ENCODE peak calls at places on chromosome 17, in seven cellular contexts. I, N, D, Y, E, K and J are unnamed samples.

GRCh38 chr17:66268247-66268927 is 34.0 kb upstream of the PRKCA start:
- DNase-seq in I (no peak), Y (peak), E (no peak), K (no peak), N (no peak), D (no peak), J (no peak)

GRCh38 chr17:15963670-15964110 is 18.8 kb downstream of the ADORA2B start:
- DNase-seq in K (no peak), D (no peak), E (no peak), I (no peak), N (no peak), Y (no peak), J (no peak)

GRCh38 chr17:76922084-76922483 is 53.9 kb downstream of the MGAT5B start:
- DNase-seq in K (no peak), Y (no peak), N (no peak), E (no peak), I (no peak), D (no peak), J (no peak)

GRCh38 chr17:2796164-2797140 is at the start of gene RAP1GAP2:
- DNase-seq in I (peak), Y (no peak), D (no peak), E (peak), N (peak), K (no peak), J (no peak)

GRCh38 chr17:21043296-21044232 is 753 bp upstream of the USP22 start:
- DNase-seq in I (peak), E (peak), Y (peak), N (peak), K (peak), D (peak), J (peak)

GRCh38 chr17:64326420-64327054 is 63.5 kb upstream of the TEX2 start:
- DNase-seq in N (peak), D (peak), Y (peak), I (no peak), K (no peak), E (peak), J (no peak)

GRCh38 chr17:48925991-48926342 is 17.8 kb downstream of the UBE2Z start:
- DNase-seq in N (no peak), D (no peak), I (no peak), K (no peak), E (no peak), Y (no peak), J (no peak)

GRCh38 chr17:79836952-79837887 is 2.0 kb downstream of the CBX4 start:
- DNase-seq in K (peak), E (peak), D (peak), I (peak), Y (peak), N (peak), J (no peak)

GRCh38 chr17:16915752-16916556 is 56.0 kb downstream of the TNFRSF13B start:
- DNase-seq in K (no peak), D (no peak), I (peak), N (peak), E (peak), Y (peak), J (no peak)

GRCh38 chr17:28727727-28728363 is 743 bp upstream of the NEK8 start:
- DNase-seq in I (peak), N (no peak), Y (no peak), E (no peak), D (peak), K (no peak), J (no peak)

GRCh38 chr17:21376835-21377690 is 906 bp downstream of the KCNJ12 start:
- DNase-seq in N (no peak), D (no peak), K (no peak), E (peak), I (peak), Y (peak), J (no peak)

GRCh38 chr17:47698749-47699535 is 5.0 kb downstream of the TBKBP1 start:
- DNase-seq in K (no peak), N (peak), Y (peak), I (peak), D (peak), E (peak), J (no peak)

GRCh38 chr17:17496189-17497064 is at the start of gene RASD1:
- DNase-seq in E (peak), D (peak), N (peak), Y (peak), K (peak), I (peak), J (no peak)

GRCh38 chr17:49260922-49261291 is 30.3 kb upstream of the PHOSPHO1 start:
- DNase-seq in I (no peak), N (no peak), Y (no peak), K (no peak), D (no peak), E (peak), J (no peak)

GRCh38 chr17:80356231-80356856 is 58.6 kb upstream of the ENDOV start:
- DNase-seq in D (no peak), I (no peak), K (no peak), N (no peak), Y (no peak), E (peak), J (no peak)

GRCh38 chr17:10357768-10358167 is 15.0 kb downstream of the MYH13 start:
- DNase-seq in N (no peak), K (no peak), I (peak), D (no peak), Y (no peak), E (no peak), J (no peak)

GRCh38 chr17:39239640-39240314 is 14.0 kb upstream of the STAC2 start:
- DNase-seq in N (no peak), I (peak), D (no peak), E (peak), Y (no peak), K (no peak), J (no peak)

GRCh38 chr17:34318474-34318873 is 761 bp upstream of the CCL8 start:
- DNase-seq in E (no peak), Y (no peak), K (no peak), I (peak), D (no peak), N (no peak), J (no peak)

GRCh38 chr17:79840204-79840988 is 1.2 kb upstream of the CBX4 start:
- DNase-seq in I (peak), N (peak), Y (peak), E (peak), D (peak), K (no peak), J (no peak)

GRCh38 chr17:32276217-32276616 is 10.6 kb downstream of the RHBDL3 start:
- DNase-seq in K (no peak), I (peak), Y (no peak), D (no peak), E (no peak), N (no peak), J (no peak)

GRCh38 chr17:58671969-58672368 is 19.9 kb downstream of the TEX14 start:
- DNase-seq in K (no peak), Y (no peak), I (peak), N (no peak), E (no peak), D (no peak), J (no peak)

GRCh38 chr17:82524540-82524939 is 5.0 kb downstream of the FOXK2 start:
- DNase-seq in D (no peak), K (no peak), Y (no peak), N (no peak), E (no peak), I (no peak), J (no peak)

GRCh38 chr17:35750526-35751395 is 2.3 kb downstream of the GAS2L2 start:
- DNase-seq in Y (no peak), E (no peak), D (no peak), N (no peak), K (no peak), I (no peak), J (no peak)

GRCh38 chr17:49456172-49456965 is 38.7 kb upstream of the NGFR start:
- DNase-seq in D (no peak), E (no peak), I (no peak), Y (peak), N (no peak), K (peak), J (peak)

GRCh38 chr17:4436846-4437245 is 3.1 kb downstream of the SPNS3 start:
- DNase-seq in E (no peak), N (no peak), I (no peak), Y (no peak), K (no peak), D (no peak), J (no peak)

GRCh38 chr17:73829676-73830280 is 185.5 kb upstream of the SDK2 start:
- DNase-seq in N (no peak), D (no peak), K (no peak), E (no peak), I (no peak), Y (no peak), J (no peak)

GRCh38 chr17:61402073-61402541 is 2.5 kb downstream of the TBX2 start:
- DNase-seq in E (no peak), K (no peak), I (peak), N (no peak), D (no peak), Y (no peak), J (no peak)

GRCh38 chr17:28740406-28741357 is 3.1 kb upstream of the TRAF4 start:
- DNase-seq in N (no peak), I (no peak), D (no peak), K (no peak), E (no peak), Y (no peak), J (no peak)

GRCh38 chr17:62900096-62900495 is 65.9 kb upstream of the TANC2 start:
- DNase-seq in Y (no peak), K (no peak), I (no peak), N (no peak), D (no peak), E (no peak), J (no peak)

GRCh38 chr17:73532441-73532901 is 111.8 kb downstream of the SDK2 start:
- DNase-seq in D (no peak), E (no peak), Y (no peak), N (no peak), I (peak), K (no peak), J (no peak)

GRCh38 chr17:82031885-82032627 is 578 bp downstream of the RAC3 start:
- DNase-seq in E (peak), Y (no peak), I (peak), N (no peak), K (no peak), D (no peak), J (no peak)

GRCh38 chr17:3773511-3773910 is 27.5 kb downstream of the ITGAE start:
- DNase-seq in E (no peak), I (no peak), K (no peak), D (no peak), Y (peak), N (no peak), J (peak)

GRCh38 chr17:55612691-55613141 is 101.5 kb upstream of the SMIM36 start:
- DNase-seq in K (no peak), N (no peak), E (no peak), I (peak), Y (peak), D (peak), J (no peak)

GRCh38 chr17:57448288-57449283 is 192.3 kb downstream of the MSI2 start:
- DNase-seq in K (no peak), N (no peak), I (no peak), D (no peak), Y (no peak), E (no peak), J (no peak)
- H3K4me3 ChIP-seq in K (no peak), N (no peak), I (no peak), D (no peak), Y (no peak), E (no peak), J (no peak)

GRCh38 chr17:78559024-78559423 is 18.2 kb downstream of the DNAH17 start:
- DNase-seq in Y (no peak), K (no peak), D (no peak), I (no peak), E (no peak), N (no peak), J (no peak)

GRCh38 chr17:78560731-78561130 is 16.5 kb downstream of the DNAH17 start:
- DNase-seq in N (no peak), E (no peak), Y (no peak), D (no peak), K (no peak), I (no peak), J (no peak)

GRCh38 chr17:78558181-78558850 is 18.9 kb downstream of the DNAH17 start:
- DNase-seq in Y (no peak), I (no peak), D (no peak), K (no peak), N (no peak), E (no peak), J (no peak)

GRCh38 chr17:78561166-78561565 is 16.0 kb downstream of the DNAH17 start:
- DNase-seq in D (no peak), Y (no peak), N (no peak), I (no peak), K (no peak), E (no peak), J (no peak)

GRCh38 chr17:78559749-78560368 is 17.3 kb downstream of the DNAH17 start:
- DNase-seq in K (no peak), Y (no peak), D (no peak), I (peak), E (no peak), N (no peak), J (no peak)
- TF ChIP-seq CTCF in K (no peak), Y (no peak), D (no peak), I (peak), E (no peak), N (peak), J (no peak)

GRCh38 chr17:67680445-67681224 is 37.1 kb upstream of the NOL11 start:
- DNase-seq in K (no peak), E (no peak), I (no peak), N (no peak), D (no peak), Y (no peak), J (no peak)
- H3K4me3 ChIP-seq in K (no peak), E (no peak), I (no peak), N (no peak), D (no peak), Y (no peak), J (no peak)

DNA sequence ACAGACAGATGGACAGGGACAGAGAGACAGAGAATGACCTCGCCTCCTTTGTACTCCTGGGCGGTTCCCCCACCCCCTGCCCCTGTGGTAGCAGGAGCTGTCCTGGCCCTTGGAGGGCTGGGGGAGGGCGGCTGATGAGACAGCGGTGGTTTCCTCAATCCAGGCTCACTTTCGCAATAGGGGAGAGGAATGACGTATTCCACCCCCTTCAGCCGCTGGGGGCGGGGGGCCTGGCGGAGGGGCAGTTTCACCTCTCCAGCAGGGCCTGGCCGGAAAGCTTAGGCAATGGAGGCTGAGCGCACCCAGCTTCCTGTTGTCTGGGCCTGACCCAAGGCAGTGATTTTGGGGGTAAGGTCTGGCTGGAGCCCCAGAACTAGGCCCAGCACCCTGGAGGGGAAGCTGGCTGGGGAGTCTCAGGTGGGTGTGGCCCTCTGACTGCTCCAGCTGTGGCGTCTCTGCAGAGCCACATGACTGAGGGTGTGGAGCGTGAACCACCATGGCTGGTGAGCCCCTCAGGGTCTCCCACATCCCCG is 7.4 kb downstream of the FMNL1 start:
- DNase-seq in D (peak), I (peak), E (peak), K (no peak), Y (peak), N (peak), J (peak)
- TF ChIP-seq CTCF in D (no peak), I (no peak), E (no peak), K (no peak), Y (no peak), N (no peak), J (no peak)

GRCh38 chr17:27240086-27240801 is 53.7 kb upstream of the WSB1 start:
- DNase-seq in I (no peak), E (no peak), D (no peak), N (no peak), Y (no peak), K (no peak), J (no peak)

GRCh38 chr17:27239584-27239983 is 54.3 kb upstream of the WSB1 start:
- DNase-seq in K (no peak), Y (no peak), E (peak), N (no peak), I (no peak), D (no peak), J (no peak)

GRCh38 chr17:27236710-27237315 is 57.1 kb upstream of the WSB1 start:
- DNase-seq in Y (peak), E (no peak), N (peak), K (no peak), I (peak), D (peak), J (peak)

GRCh38 chr17:27239046-27239445 is 54.9 kb upstream of the WSB1 start:
- DNase-seq in E (no peak), N (no peak), Y (no peak), I (no peak), K (no peak), D (no peak), J (no peak)

GRCh38 chr17:27237890-27238289 is 56.0 kb upstream of the WSB1 start:
- DNase-seq in D (no peak), Y (no peak), N (no peak), E (peak), K (no peak), I (no peak), J (no peak)
- H3K4me3 ChIP-seq in D (no peak), Y (no peak), N (no peak), E (no peak), K (no peak), I (no peak), J (no peak)